ENCODE peak calls at places on chromosomes 7 and 10, in ten cellular contexts. D, C, W, S, Q, J, F, I, G and O are unnamed samples.

GRCh38 chr10:52729259-52730104 is 43.1 kb downstream of the MBL2 start:
- DNase-seq in D (no peak), C (peak), W (no peak), S (peak), Q (peak), J (no peak), F (peak), I (peak), G (peak), O (no peak)

GRCh38 chr10:45373003-45373782 is 823 bp upstream of the ALOX5 start:
- DNase-seq in D (peak), C (no peak), W (no peak), S (peak), Q (no peak), J (no peak), F (no peak), I (peak), G (no peak), O (no peak)

GRCh38 chr7:106717997-106718871 is 57.3 kb upstream of the CCDC71L start:
- DNase-seq in D (no peak), C (peak), W (peak), S (no peak), Q (peak), J (peak), F (peak), I (peak), G (peak), O (no peak)

GRCh38 chr7:50779427-50779826 is 3.3 kb downstream of the GRB10 start:
- DNase-seq in D (no peak), C (no peak), W (no peak), S (no peak), Q (no peak), J (no peak), F (no peak), I (no peak), G (no peak), O (no peak)

GRCh38 chr7:9945882-9946281 is 1027.8 kb upstream of the PHF14 start:
- DNase-seq in D (no peak), C (no peak), W (no peak), S (no peak), Q (no peak), J (no peak), F (no peak), I (no peak), G (no peak), O (no peak)

GRCh38 chr10:14837003-14837755 is 658 bp downstream of the CDNF start:
- DNase-seq in D (no peak), C (no peak), W (no peak), S (no peak), Q (no peak), J (no peak), F (no peak), I (no peak), G (no peak), O (no peak)

GRCh38 chr7:142890838-142891485 is 5.4 kb upstream of the TRPV6 start:
- DNase-seq in D (no peak), C (no peak), W (no peak), S (no peak), Q (no peak), J (no peak), F (no peak), I (no peak), G (no peak), O (no peak)

GRCh38 chr7:27102578-27103442 is at the start of gene HOXA2:
- DNase-seq in D (no peak), C (no peak), W (no peak), S (no peak), Q (no peak), J (no peak), F (no peak), I (no peak), G (no peak), O (no peak)

GRCh38 chr10:57964371-57964770 is 303.3 kb downstream of the IPMK start:
- DNase-seq in D (no peak), C (peak), W (peak), S (no peak), Q (no peak), J (no peak), F (peak), I (peak), G (peak), O (no peak)

GRCh38 chr7:96178581-96178980 is 143.3 kb downstream of the SLC25A13 start:
- DNase-seq in D (no peak), C (no peak), W (no peak), S (no peak), Q (no peak), J (no peak), F (no peak), I (no peak), G (no peak), O (no peak)

GRCh38 chr10:84337199-84337598 is 8.8 kb downstream of the CCSER2 start:
- DNase-seq in D (no peak), C (peak), W (peak), S (no peak), Q (no peak), J (no peak), F (no peak), I (peak), G (no peak), O (no peak)

GRCh38 chr7:108016841-108017775 is 14.1 kb upstream of the LAMB1 start:
- DNase-seq in D (no peak), C (peak), W (peak), S (peak), Q (peak), J (no peak), F (peak), I (peak), G (peak), O (no peak)

GRCh38 chr10:106795619-106796018 is 368.9 kb downstream of the SORCS1 start:
- DNase-seq in D (peak), C (no peak), W (no peak), S (peak), Q (no peak), J (no peak), F (peak), I (peak), G (peak), O (no peak)